ENCODE peak calls at places on chromosomes 1 and 21, in four cellular contexts. One of them, this sample, is unnamed.
A peak's percentile ranks its signal among the peaks of the same experiment; 100 is the strongest.

GRCh38 chr1:234758851-234759250 is 148.9 kb upstream of the IRF2BP2 start:
- DNase-seq in CD8-positive, alpha-beta T cell: no peak
- DNase-seq in foreskin melanocyte: no peak
- DNase-seq in IMR-90: peak; percentile 69
- DNase-seq in this sample: no peak

GRCh38 chr1:228291906-228292608 is 84.2 kb downstream of the OBSCN start:
- DNase-seq in CD8-positive, alpha-beta T cell: no peak
- DNase-seq in foreskin melanocyte: no peak
- DNase-seq in IMR-90: no peak
- DNase-seq in this sample: no peak

GRCh38 chr1:9873992-9874391 is 36.1 kb downstream of the CTNNBIP1 start:
- DNase-seq in CD8-positive, alpha-beta T cell: no peak
- DNase-seq in foreskin melanocyte: no peak
- DNase-seq in IMR-90: no peak
- DNase-seq in this sample: no peak

GRCh38 chr1:99629164-99629563 is 16.7 kb upstream of the PALMD start:
- DNase-seq in CD8-positive, alpha-beta T cell: no peak
- DNase-seq in foreskin melanocyte: no peak
- DNase-seq in IMR-90: no peak
- DNase-seq in this sample: no peak

GRCh38 chr1:178283409-178283808 is 189.5 kb downstream of the RASAL2 start:
- DNase-seq in CD8-positive, alpha-beta T cell: no peak
- DNase-seq in foreskin melanocyte: no peak
- DNase-seq in IMR-90: peak; percentile 51
- DNase-seq in this sample: peak; percentile 80

GRCh38 chr1:8629241-8630091 is 188.0 kb downstream of the RERE start:
- DNase-seq in CD8-positive, alpha-beta T cell: no peak
- DNase-seq in foreskin melanocyte: no peak
- DNase-seq in IMR-90: peak; percentile 76
- DNase-seq in this sample: no peak

GRCh38 chr1:94792876-94793605 is 27.1 kb upstream of the SLC44A3 start:
- DNase-seq in CD8-positive, alpha-beta T cell: no peak
- DNase-seq in foreskin melanocyte: peak; percentile 73
- DNase-seq in IMR-90: peak; percentile 79
- DNase-seq in this sample: peak; percentile 87

GRCh38 chr1:165376811-165377153 is 20.3 kb upstream of the LMX1A start:
- DNase-seq in CD8-positive, alpha-beta T cell: no peak
- DNase-seq in foreskin melanocyte: no peak
- DNase-seq in IMR-90: no peak
- DNase-seq in this sample: no peak

GRCh38 chr1:191851799-191852595 is 306.3 kb upstream of the RGS18 start:
- DNase-seq in CD8-positive, alpha-beta T cell: no peak
- DNase-seq in foreskin melanocyte: no peak
- DNase-seq in IMR-90: peak; percentile 78
- DNase-seq in this sample: no peak

GRCh38 chr1:89734437-89734836 is 86.4 kb upstream of the LRRC8D start:
- DNase-seq in CD8-positive, alpha-beta T cell: no peak
- DNase-seq in foreskin melanocyte: no peak
- DNase-seq in IMR-90: no peak
- DNase-seq in this sample: no peak

GRCh38 chr1:44640178-44640865 is 34.0 kb downstream of the TMEM53 start:
- DNase-seq in CD8-positive, alpha-beta T cell: no peak
- DNase-seq in foreskin melanocyte: no peak
- DNase-seq in IMR-90: no peak
- DNase-seq in this sample: no peak

GRCh38 chr1:54538538-54538937 is 9.5 kb upstream of the ACOT11 start:
- DNase-seq in CD8-positive, alpha-beta T cell: no peak
- DNase-seq in foreskin melanocyte: no peak
- DNase-seq in IMR-90: no peak
- DNase-seq in this sample: no peak

GRCh38 chr1:198669023-198669698 is 30.3 kb downstream of the PTPRC start:
- DNase-seq in CD8-positive, alpha-beta T cell: no peak
- DNase-seq in foreskin melanocyte: peak; percentile 40
- DNase-seq in IMR-90: peak; percentile 95
- DNase-seq in this sample: peak; percentile 87

GRCh38 chr1:10753279-10753678 is 43.2 kb downstream of the CASZ1 start:
- DNase-seq in CD8-positive, alpha-beta T cell: no peak
- DNase-seq in foreskin melanocyte: no peak
- DNase-seq in IMR-90: no peak
- DNase-seq in this sample: no peak

GRCh38 chr1:26363549-26364448 is 8.8 kb downstream of the ZNF683 start:
- DNase-seq in CD8-positive, alpha-beta T cell: peak; percentile 84
- DNase-seq in foreskin melanocyte: peak; percentile 53
- DNase-seq in IMR-90: peak; percentile 64
- DNase-seq in this sample: peak; percentile 68

GRCh38 chr1:78323311-78323710 is 167.5 kb upstream of the PTGFR start:
- DNase-seq in CD8-positive, alpha-beta T cell: no peak
- DNase-seq in foreskin melanocyte: no peak
- DNase-seq in IMR-90: peak; percentile 13
- DNase-seq in this sample: no peak

GRCh38 chr21:42830456-42831455 is 48.6 kb downstream of the WDR4 start:
- DNase-seq in CD8-positive, alpha-beta T cell: no peak
- DNase-seq in foreskin melanocyte: no peak
- DNase-seq in IMR-90: no peak
- DNase-seq in this sample: peak; percentile 15

GRCh38 chr1:1080122-1080753 is 6.1 kb upstream of the RNF223 start:
- DNase-seq in CD8-positive, alpha-beta T cell: no peak
- DNase-seq in foreskin melanocyte: peak; percentile 11
- DNase-seq in IMR-90: peak; percentile 33
- DNase-seq in this sample: peak; percentile 77

GRCh38 chr21:41548781-41549180 is 40.8 kb upstream of the TMPRSS2 start:
- DNase-seq in CD8-positive, alpha-beta T cell: no peak
- DNase-seq in foreskin melanocyte: no peak
- DNase-seq in IMR-90: no peak
- DNase-seq in this sample: no peak

GRCh38 chr1:157272899-157273774 is 134.9 kb upstream of the ETV3 start:
- DNase-seq in CD8-positive, alpha-beta T cell: no peak
- DNase-seq in foreskin melanocyte: no peak
- DNase-seq in IMR-90: no peak
- DNase-seq in this sample: no peak

GRCh38 chr1:20727746-20728316 is 4.7 kb downstream of the SH2D5 start:
- DNase-seq in CD8-positive, alpha-beta T cell: no peak
- DNase-seq in foreskin melanocyte: no peak
- DNase-seq in IMR-90: no peak
- DNase-seq in this sample: no peak

GRCh38 chr1:237205400-237206064 is 163.5 kb downstream of the RYR2 start:
- DNase-seq in CD8-positive, alpha-beta T cell: no peak
- DNase-seq in foreskin melanocyte: no peak
- DNase-seq in IMR-90: peak; percentile 16
- DNase-seq in this sample: no peak

GRCh38 chr1:206001476-206001888 is 1.7 kb downstream of the RAB7B start:
- DNase-seq in CD8-positive, alpha-beta T cell: no peak
- DNase-seq in foreskin melanocyte: peak; percentile 73
- DNase-seq in IMR-90: peak; percentile 97
- DNase-seq in this sample: peak; percentile 75

GRCh38 chr1:58035523-58035922 is 511.0 kb downstream of the OMA1 start:
- DNase-seq in CD8-positive, alpha-beta T cell: no peak
- DNase-seq in foreskin melanocyte: no peak
- DNase-seq in IMR-90: no peak
- DNase-seq in this sample: no peak

GRCh38 chr1:241139047-241139446 is 218.0 kb downstream of the RGS7 start:
- DNase-seq in CD8-positive, alpha-beta T cell: no peak
- DNase-seq in foreskin melanocyte: no peak
- DNase-seq in IMR-90: no peak
- DNase-seq in this sample: no peak

GRCh38 chr1:206992815-206993214 is 22.6 kb upstream of the FCAMR start:
- DNase-seq in CD8-positive, alpha-beta T cell: no peak
- DNase-seq in foreskin melanocyte: no peak
- DNase-seq in IMR-90: no peak
- DNase-seq in this sample: no peak

GRCh38 chr1:151501474-151501873 is 9.7 kb upstream of the CGN start:
- DNase-seq in CD8-positive, alpha-beta T cell: no peak
- DNase-seq in foreskin melanocyte: no peak
- DNase-seq in IMR-90: no peak
- DNase-seq in this sample: no peak

GRCh38 chr1:215228193-215228592 is 145.7 kb downstream of the KCNK2 start:
- DNase-seq in CD8-positive, alpha-beta T cell: no peak
- DNase-seq in foreskin melanocyte: no peak
- DNase-seq in IMR-90: no peak
- DNase-seq in this sample: no peak

GRCh38 chr1:152111515-152111968 is 3.7 kb downstream of the TCHH start:
- DNase-seq in CD8-positive, alpha-beta T cell: no peak
- DNase-seq in foreskin melanocyte: peak; percentile 28
- DNase-seq in IMR-90: peak; percentile 34
- DNase-seq in this sample: peak; percentile 57

GRCh38 chr1:219660666-219661463 is 48.0 kb upstream of the ZC3H11B start:
- DNase-seq in CD8-positive, alpha-beta T cell: no peak
- DNase-seq in foreskin melanocyte: peak; percentile 89
- DNase-seq in IMR-90: peak; percentile 88
- DNase-seq in this sample: peak; percentile 88

This sample was measured in lung microvascular endothelial cell.